ENCODE peak calls at places on chromosomes 13 and 19, in six cellular contexts. One of them, this sample, is unnamed. For H3K4me1, the result is how much of the 10 kb centered on the place peaks cover.

GRCh38 chr19:55370305-55370988 is at the start of gene IL11:
- DNase-seq in cardiac muscle cell: no peak
- DNase-seq in effector memory CD4-positive, alpha-beta T cell: no peak
- DNase-seq in aorta: no peak
- DNase-seq in hepatocyte: peak
- DNase-seq in esophagus squamous epithelium: no peak
- DNase-seq in this sample: no peak

GRCh38 chr19:12521996-12522395 is 29.3 kb downstream of the ZNF564 start:
- DNase-seq in cardiac muscle cell: no peak
- DNase-seq in effector memory CD4-positive, alpha-beta T cell: no peak
- DNase-seq in aorta: no peak
- DNase-seq in hepatocyte: no peak
- DNase-seq in esophagus squamous epithelium: no peak
- DNase-seq in this sample: no peak

GRCh38 chr19:53394522-53394973 is 401 bp upstream of the ZNF765 start:
- DNase-seq in cardiac muscle cell: peak
- DNase-seq in effector memory CD4-positive, alpha-beta T cell: no peak
- DNase-seq in aorta: peak
- DNase-seq in hepatocyte: peak
- DNase-seq in esophagus squamous epithelium: no peak
- DNase-seq in this sample: no peak

GRCh38 chr13:41418751-41419150 is 38.6 kb upstream of the RGCC start:
- DNase-seq in cardiac muscle cell: no peak
- DNase-seq in effector memory CD4-positive, alpha-beta T cell: no peak
- DNase-seq in aorta: no peak
- DNase-seq in hepatocyte: no peak
- DNase-seq in esophagus squamous epithelium: no peak
- DNase-seq in this sample: no peak

GRCh38 chr13:22505489-22505888 is 675.3 kb upstream of the SGCG start:
- DNase-seq in cardiac muscle cell: no peak
- DNase-seq in effector memory CD4-positive, alpha-beta T cell: no peak
- DNase-seq in aorta: no peak
- DNase-seq in hepatocyte: no peak
- DNase-seq in esophagus squamous epithelium: no peak
- DNase-seq in this sample: no peak

GRCh38 chr19:47390533-47391488 is 28.5 kb downstream of the MEIS3 start:
- DNase-seq in cardiac muscle cell: no peak
- DNase-seq in effector memory CD4-positive, alpha-beta T cell: no peak
- DNase-seq in aorta: no peak
- DNase-seq in hepatocyte: no peak
- DNase-seq in esophagus squamous epithelium: no peak
- DNase-seq in this sample: peak

GRCh38 chr19:45161715-45162463 is 1.1 kb upstream of the NKPD1 start:
- DNase-seq in cardiac muscle cell: peak
- DNase-seq in effector memory CD4-positive, alpha-beta T cell: no peak
- DNase-seq in aorta: no peak
- DNase-seq in hepatocyte: peak
- DNase-seq in esophagus squamous epithelium: no peak
- DNase-seq in this sample: no peak

GRCh38 chr19:33644284-33644836 is 22.6 kb downstream of the CHST8 start:
- DNase-seq in cardiac muscle cell: no peak
- DNase-seq in effector memory CD4-positive, alpha-beta T cell: no peak
- DNase-seq in aorta: no peak
- DNase-seq in hepatocyte: no peak
- DNase-seq in esophagus squamous epithelium: no peak
- DNase-seq in this sample: no peak

GRCh38 chr19:38932425-38933179 is 1.9 kb downstream of the MRPS12 start:
- DNase-seq in cardiac muscle cell: peak
- DNase-seq in effector memory CD4-positive, alpha-beta T cell: no peak
- DNase-seq in aorta: no peak
- DNase-seq in hepatocyte: no peak
- DNase-seq in esophagus squamous epithelium: no peak
- DNase-seq in this sample: peak

GRCh38 chr13:75312884-75313520 is 169.0 kb downstream of the TBC1D4 start:
- DNase-seq in cardiac muscle cell: no peak
- DNase-seq in effector memory CD4-positive, alpha-beta T cell: peak
- DNase-seq in aorta: no peak
- DNase-seq in hepatocyte: no peak
- DNase-seq in esophagus squamous epithelium: no peak
- DNase-seq in this sample: no peak

GRCh38 chr19:19548915-19549537 is 11.0 kb downstream of the CILP2 start:
- DNase-seq in cardiac muscle cell: no peak
- DNase-seq in effector memory CD4-positive, alpha-beta T cell: no peak
- DNase-seq in aorta: no peak
- DNase-seq in hepatocyte: no peak
- DNase-seq in esophagus squamous epithelium: no peak
- DNase-seq in this sample: no peak

GRCh38 chr13:34201050-34201913 is 383.3 kb downstream of the RFC3 start:
- DNase-seq in cardiac muscle cell: no peak
- DNase-seq in effector memory CD4-positive, alpha-beta T cell: no peak
- DNase-seq in aorta: no peak
- DNase-seq in hepatocyte: peak
- DNase-seq in esophagus squamous epithelium: no peak
- DNase-seq in this sample: no peak

GRCh38 chr19:10521461-10522216 is 4.4 kb upstream of the S1PR5 start:
- DNase-seq in cardiac muscle cell: no peak
- DNase-seq in effector memory CD4-positive, alpha-beta T cell: no peak
- DNase-seq in aorta: no peak
- DNase-seq in hepatocyte: no peak
- DNase-seq in esophagus squamous epithelium: no peak
- DNase-seq in this sample: no peak

GRCh38 chr19:40090256-40091204 is at the start of gene ZNF780A:
- DNase-seq in cardiac muscle cell: peak
- DNase-seq in effector memory CD4-positive, alpha-beta T cell: peak
- DNase-seq in aorta: peak
- DNase-seq in hepatocyte: peak
- DNase-seq in esophagus squamous epithelium: peak
- DNase-seq in this sample: peak

GRCh38 chr13:109509154-109509905 is 277.1 kb downstream of the IRS2 start:
- DNase-seq in cardiac muscle cell: no peak
- DNase-seq in effector memory CD4-positive, alpha-beta T cell: no peak
- DNase-seq in aorta: no peak
- DNase-seq in hepatocyte: peak
- DNase-seq in esophagus squamous epithelium: no peak
- DNase-seq in this sample: no peak

GRCh38 chr19:44725251-44725650 is 23.3 kb upstream of the BCL3 start:
- DNase-seq in cardiac muscle cell: no peak
- DNase-seq in effector memory CD4-positive, alpha-beta T cell: no peak
- DNase-seq in aorta: no peak
- DNase-seq in hepatocyte: peak
- DNase-seq in esophagus squamous epithelium: no peak
- DNase-seq in this sample: no peak

GRCh38 chr13:60931858-60932546 is 483.6 kb downstream of the PCDH20 start:
- DNase-seq in cardiac muscle cell: no peak
- DNase-seq in effector memory CD4-positive, alpha-beta T cell: no peak
- DNase-seq in aorta: no peak
- DNase-seq in hepatocyte: no peak
- DNase-seq in esophagus squamous epithelium: no peak
- DNase-seq in this sample: no peak

GRCh38 chr19:15297416-15298224 is 34.7 kb downstream of the BRD4 start:
- DNase-seq in cardiac muscle cell: no peak
- DNase-seq in effector memory CD4-positive, alpha-beta T cell: no peak
- DNase-seq in aorta: no peak
- DNase-seq in hepatocyte: peak
- DNase-seq in esophagus squamous epithelium: no peak
- DNase-seq in this sample: peak

GRCh38 chr19:14440049-14440448 is 6.9 kb downstream of the PKN1 start:
- DNase-seq in cardiac muscle cell: no peak
- DNase-seq in effector memory CD4-positive, alpha-beta T cell: peak
- DNase-seq in aorta: peak
- DNase-seq in hepatocyte: no peak
- DNase-seq in esophagus squamous epithelium: peak
- DNase-seq in this sample: no peak

GRCh38 chr13:35349052-35349451 is 127.4 kb downstream of the MAB21L1 start:
- DNase-seq in cardiac muscle cell: no peak
- DNase-seq in effector memory CD4-positive, alpha-beta T cell: no peak
- DNase-seq in aorta: no peak
- DNase-seq in hepatocyte: no peak
- DNase-seq in esophagus squamous epithelium: no peak
- DNase-seq in this sample: no peak

GRCh38 chr13:47813683-47814082 is 187.4 kb downstream of the SUCLA2 start:
- DNase-seq in cardiac muscle cell: no peak
- DNase-seq in effector memory CD4-positive, alpha-beta T cell: no peak
- DNase-seq in aorta: no peak
- DNase-seq in hepatocyte: no peak
- DNase-seq in esophagus squamous epithelium: no peak
- DNase-seq in this sample: no peak

GRCh38 chr19:15332311-15332996 is at the start of gene BRD4:
- DNase-seq in cardiac muscle cell: peak
- DNase-seq in effector memory CD4-positive, alpha-beta T cell: peak
- DNase-seq in aorta: peak
- DNase-seq in hepatocyte: peak
- DNase-seq in esophagus squamous epithelium: no peak
- DNase-seq in this sample: peak

GRCh38 chr13:63005625-63006024 is 1590.0 kb upstream of the PCDH20 start:
- DNase-seq in cardiac muscle cell: no peak
- DNase-seq in effector memory CD4-positive, alpha-beta T cell: no peak
- DNase-seq in aorta: no peak
- DNase-seq in hepatocyte: no peak
- DNase-seq in esophagus squamous epithelium: no peak
- DNase-seq in this sample: no peak

GRCh38 chr13:63012016-63012415 is 1596.4 kb upstream of the PCDH20 start:
- DNase-seq in cardiac muscle cell: no peak
- DNase-seq in effector memory CD4-positive, alpha-beta T cell: no peak
- DNase-seq in aorta: no peak
- DNase-seq in hepatocyte: no peak
- DNase-seq in esophagus squamous epithelium: no peak
- DNase-seq in this sample: no peak

GRCh38 chr13:63010072-63010658 is 1594.5 kb upstream of the PCDH20 start:
- DNase-seq in cardiac muscle cell: no peak
- DNase-seq in effector memory CD4-positive, alpha-beta T cell: no peak
- DNase-seq in aorta: no peak
- DNase-seq in hepatocyte: no peak
- DNase-seq in esophagus squamous epithelium: no peak
- DNase-seq in this sample: no peak
- H3K4me3 ChIP-seq in cardiac muscle cell: no peak
- H3K4me3 ChIP-seq in effector memory CD4-positive, alpha-beta T cell: no peak
- H3K4me3 ChIP-seq in aorta: no peak
- H3K4me3 ChIP-seq in hepatocyte: no peak
- H3K4me3 ChIP-seq in esophagus squamous epithelium: no peak
- H3K4me3 ChIP-seq in this sample: no peak

DNA sequence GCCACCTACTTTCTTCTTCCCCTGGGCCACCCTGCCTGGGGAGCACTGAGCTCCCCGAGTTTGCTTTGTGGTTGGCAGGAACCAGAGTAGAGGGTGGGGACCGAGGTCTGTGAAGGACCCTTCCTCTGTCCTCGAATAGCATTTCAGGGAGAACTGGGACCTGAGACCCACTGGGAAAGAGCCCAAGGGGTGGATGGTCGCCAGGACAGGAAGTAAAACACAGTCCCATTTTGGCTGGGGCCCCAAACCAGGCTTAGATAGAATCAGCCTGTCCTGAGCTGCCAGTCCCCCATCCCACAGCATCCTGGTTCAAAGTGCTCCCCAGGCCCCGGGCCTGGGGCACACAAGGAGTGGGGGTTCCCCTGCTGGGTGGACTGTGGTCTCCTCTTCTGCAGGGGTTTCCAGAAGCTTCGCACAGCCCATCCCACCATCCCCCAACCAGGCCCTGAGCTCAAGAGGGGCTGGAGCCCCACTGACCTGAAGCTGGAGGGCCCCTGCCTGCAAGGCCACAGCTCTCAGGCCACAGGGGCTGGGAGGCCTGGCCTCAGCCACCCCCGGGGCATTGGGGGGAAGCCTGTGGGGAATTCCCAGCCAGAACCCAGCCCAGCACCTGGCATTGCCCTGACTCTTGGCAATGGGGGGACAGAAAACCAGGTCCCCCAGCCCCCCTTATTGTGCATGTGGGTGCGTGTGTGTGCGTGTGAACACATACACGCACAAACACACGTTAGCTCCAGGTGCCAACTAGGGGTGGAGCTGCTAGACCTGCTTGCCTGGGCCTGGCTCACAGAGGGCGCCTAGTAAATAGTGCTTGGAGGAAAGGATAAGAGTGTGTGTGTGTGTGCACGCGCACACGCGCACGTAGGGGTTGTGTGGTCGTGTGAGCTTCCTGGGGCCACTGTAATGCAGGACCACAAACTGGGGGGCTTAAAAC is 994 bp upstream of the MKNK2 start:
- DNase-seq in cardiac muscle cell: no peak
- DNase-seq in effector memory CD4-positive, alpha-beta T cell: peak
- DNase-seq in aorta: no peak
- DNase-seq in hepatocyte: peak
- DNase-seq in esophagus squamous epithelium: no peak
- DNase-seq in this sample: no peak
- H3K4me1 ChIP-seq in cardiac muscle cell: under half
- H3K4me1 ChIP-seq in effector memory CD4-positive, alpha-beta T cell: half or more
- H3K4me1 ChIP-seq in aorta: under half
- H3K4me1 ChIP-seq in hepatocyte: under half
- H3K4me1 ChIP-seq in esophagus squamous epithelium: half or more
- H3K4me1 ChIP-seq in this sample: under half

GRCh38 chr19:5637971-5638370 is 15.1 kb downstream of the SAFB start:
- DNase-seq in cardiac muscle cell: no peak
- DNase-seq in effector memory CD4-positive, alpha-beta T cell: no peak
- DNase-seq in aorta: no peak
- DNase-seq in hepatocyte: no peak
- DNase-seq in esophagus squamous epithelium: no peak
- DNase-seq in this sample: no peak

GRCh38 chr19:5632241-5632612 is 9.3 kb downstream of the SAFB start:
- DNase-seq in cardiac muscle cell: no peak
- DNase-seq in effector memory CD4-positive, alpha-beta T cell: no peak
- DNase-seq in aorta: no peak
- DNase-seq in hepatocyte: no peak
- DNase-seq in esophagus squamous epithelium: no peak
- DNase-seq in this sample: no peak

GRCh38 chr19:5632657-5633056 is 9.8 kb downstream of the SAFB start:
- DNase-seq in cardiac muscle cell: no peak
- DNase-seq in effector memory CD4-positive, alpha-beta T cell: no peak
- DNase-seq in aorta: no peak
- DNase-seq in hepatocyte: no peak
- DNase-seq in esophagus squamous epithelium: no peak
- DNase-seq in this sample: no peak

GRCh38 chr19:5631511-5632240 is 8.8 kb downstream of the SAFB start:
- DNase-seq in cardiac muscle cell: no peak
- DNase-seq in effector memory CD4-positive, alpha-beta T cell: no peak
- DNase-seq in aorta: no peak
- DNase-seq in hepatocyte: no peak
- DNase-seq in esophagus squamous epithelium: no peak
- DNase-seq in this sample: no peak

DNA sequence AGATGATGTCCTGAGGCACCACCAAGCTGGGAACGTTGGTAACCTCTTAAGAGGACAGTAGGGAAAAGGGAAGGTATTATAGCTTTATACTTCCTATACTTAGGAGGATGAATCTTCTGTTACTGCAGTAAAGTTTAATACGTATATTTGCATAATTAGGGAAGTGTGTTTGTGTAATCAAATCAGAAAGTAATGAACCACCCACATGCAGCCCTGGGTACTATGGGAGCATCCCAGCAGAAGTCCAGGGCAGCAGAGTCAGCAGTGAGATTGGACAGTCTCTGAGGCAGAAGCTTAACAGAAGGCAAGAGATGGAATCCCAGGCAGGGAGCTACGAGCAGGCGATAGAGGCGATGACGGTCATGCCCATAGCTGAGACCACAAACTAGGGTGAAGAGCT is 12.5 kb downstream of the SAFB start:
- DNase-seq in cardiac muscle cell: no peak
- DNase-seq in effector memory CD4-positive, alpha-beta T cell: no peak
- DNase-seq in aorta: no peak
- DNase-seq in hepatocyte: no peak
- DNase-seq in esophagus squamous epithelium: no peak
- DNase-seq in this sample: no peak
- H3K27ac ChIP-seq in cardiac muscle cell: no peak
- H3K27ac ChIP-seq in effector memory CD4-positive, alpha-beta T cell: no peak
- H3K27ac ChIP-seq in aorta: no peak
- H3K27ac ChIP-seq in hepatocyte: no peak
- H3K27ac ChIP-seq in esophagus squamous epithelium: no peak
- H3K27ac ChIP-seq in this sample: no peak

GRCh38 chr13:46660859-46661258 is 107.9 kb downstream of the LRCH1 start:
- DNase-seq in cardiac muscle cell: no peak
- DNase-seq in effector memory CD4-positive, alpha-beta T cell: no peak
- DNase-seq in aorta: no peak
- DNase-seq in hepatocyte: no peak
- DNase-seq in esophagus squamous epithelium: no peak
- DNase-seq in this sample: no peak
- H3K4me3 ChIP-seq in cardiac muscle cell: no peak
- H3K4me3 ChIP-seq in effector memory CD4-positive, alpha-beta T cell: no peak
- H3K4me3 ChIP-seq in aorta: no peak
- H3K4me3 ChIP-seq in hepatocyte: no peak
- H3K4me3 ChIP-seq in esophagus squamous epithelium: no peak
- H3K4me3 ChIP-seq in this sample: no peak